ENCODE peak calls at places on chromosomes 1 and 21, in nine cellular contexts. L, I, O, J, F, R, Q, E and V are unnamed samples.

GRCh38 chr1:160956966-160957365 is 2.4 kb upstream of the ITLN2 start:
- DNase-seq in I (no peak), R (no peak), F (no peak), Q (no peak), L (no peak), E (no peak), J (no peak), O (no peak), V (no peak)

GRCh38 chr1:184222561-184223157 is 164.2 kb upstream of the C1orf21 start:
- DNase-seq in J (peak), R (peak), F (peak), I (peak), E (no peak), Q (no peak), L (peak), O (no peak), V (no peak)

GRCh38 chr1:184754479-184755225 is at the start of gene EDEM3:
- DNase-seq in L (peak), I (peak), J (peak), F (peak), O (peak), R (peak), E (peak), Q (peak), V (peak)

GRCh38 chr21:44732956-44733355 is 21.6 kb upstream of the TSPEAR start:
- DNase-seq in R (no peak), F (no peak), L (no peak), I (no peak), J (no peak), O (no peak), E (no peak), Q (no peak), V (no peak)

GRCh38 chr1:217924924-217925323 is 293.8 kb downstream of the SPATA17 start:
- DNase-seq in Q (no peak), F (no peak), J (no peak), O (no peak), I (no peak), R (no peak), E (no peak), L (no peak), V (no peak)

GRCh38 chr1:244330318-244330625 is 121.4 kb downstream of the ADSS2 start:
- DNase-seq in I (no peak), J (no peak), R (no peak), F (no peak), E (no peak), Q (no peak), O (no peak), L (no peak), V (no peak)

GRCh38 chr21:42672699-42673458 is 19.5 kb downstream of the PDE9A start:
- DNase-seq in R (peak), I (no peak), L (peak), F (no peak), Q (no peak), J (no peak), E (no peak), O (no peak), V (no peak)

GRCh38 chr21:34890258-34890723 is 158.8 kb downstream of the RUNX1 start:
- DNase-seq in O (no peak), R (no peak), L (no peak), F (no peak), E (no peak), I (no peak), J (no peak), Q (no peak), V (no peak)

GRCh38 chr1:32894681-32895080 is 6.5 kb downstream of the TMEM54 start:
- DNase-seq in O (no peak), E (no peak), I (no peak), J (no peak), L (no peak), F (no peak), R (no peak), Q (no peak), V (no peak)

GRCh38 chr1:234603221-234604204 is 6.5 kb downstream of the IRF2BP2 start:
- DNase-seq in I (no peak), Q (no peak), O (no peak), J (no peak), E (no peak), F (no peak), L (no peak), R (peak), V (no peak)

GRCh38 chr1:167273027-167273800 is 52.5 kb downstream of the POU2F1 start:
- DNase-seq in J (no peak), Q (no peak), F (no peak), R (peak), E (no peak), I (no peak), O (no peak), L (no peak), V (no peak)

GRCh38 chr1:151909167-151910149 is at the start of gene THEM4:
- DNase-seq in O (peak), I (peak), R (peak), J (peak), F (peak), E (peak), Q (peak), L (peak), V (peak)
- H3K4me3 ChIP-seq in O (peak), I (peak), R (peak), J (peak), F (peak), E (peak), Q (peak), L (peak), V (peak)

GRCh38 chr1:155003227-155003765 is 694 bp downstream of the ZBTB7B start:
- DNase-seq in J (peak), R (no peak), O (no peak), L (no peak), F (no peak), E (peak), I (no peak), Q (no peak), V (no peak)
- TF ChIP-seq POLR2A in J (peak), R (no peak), O (no peak), L (no peak), F (peak), E (no peak), I (no peak), Q (no peak), V (no peak)

DNA sequence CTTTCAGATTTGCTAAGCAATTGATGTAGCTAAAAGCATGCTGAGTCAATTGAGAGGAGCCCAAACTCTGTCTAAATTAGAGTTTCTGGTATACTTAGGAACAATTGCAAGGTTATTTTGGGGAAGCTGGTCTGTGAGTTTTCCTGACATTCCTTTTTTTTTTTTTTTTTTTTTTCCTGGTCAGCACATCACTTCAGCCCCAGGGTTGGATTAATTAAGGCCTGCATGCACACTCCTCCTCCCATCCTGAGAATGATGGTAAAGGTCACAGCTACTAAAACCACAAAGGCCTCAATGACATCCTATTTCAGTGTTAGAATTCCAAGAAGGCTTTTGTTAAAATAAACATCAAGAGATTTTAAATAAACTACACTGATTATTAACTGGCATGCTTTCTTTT is 608.7 kb downstream of the PLPP3 start:
- DNase-seq in I (no peak), L (no peak), Q (no peak), E (no peak), R (peak), F (no peak), O (no peak), J (no peak), V (no peak)
- H3K27ac ChIP-seq in I (no peak), L (no peak), Q (no peak), E (no peak), R (no peak), F (no peak), O (no peak), J (no peak), V (no peak)

GRCh38 chr1:223358826-223359225 is 5.2 kb downstream of the SUSD4 start:
- DNase-seq in Q (no peak), E (no peak), J (no peak), O (no peak), I (no peak), L (no peak), F (no peak), R (no peak), V (no peak)

GRCh38 chr1:223364685-223365382 is 858 bp upstream of the SUSD4 start:
- DNase-seq in E (peak), F (peak), Q (no peak), R (no peak), O (no peak), J (peak), L (no peak), I (no peak), V (no peak)

GRCh38 chr1:223363057-223363855 is 720 bp downstream of the SUSD4 start:
- DNase-seq in I (peak), Q (no peak), E (peak), L (no peak), F (peak), J (peak), O (no peak), R (peak), V (no peak)

GRCh38 chr1:223363856-223364684 is at the start of gene SUSD4:
- DNase-seq in E (peak), Q (peak), L (peak), O (no peak), R (no peak), J (peak), F (peak), I (peak), V (no peak)
- H3K4me3 ChIP-seq in E (peak), Q (peak), L (peak), O (peak), R (peak), J (peak), F (peak), I (peak), V (peak)

DNA sequence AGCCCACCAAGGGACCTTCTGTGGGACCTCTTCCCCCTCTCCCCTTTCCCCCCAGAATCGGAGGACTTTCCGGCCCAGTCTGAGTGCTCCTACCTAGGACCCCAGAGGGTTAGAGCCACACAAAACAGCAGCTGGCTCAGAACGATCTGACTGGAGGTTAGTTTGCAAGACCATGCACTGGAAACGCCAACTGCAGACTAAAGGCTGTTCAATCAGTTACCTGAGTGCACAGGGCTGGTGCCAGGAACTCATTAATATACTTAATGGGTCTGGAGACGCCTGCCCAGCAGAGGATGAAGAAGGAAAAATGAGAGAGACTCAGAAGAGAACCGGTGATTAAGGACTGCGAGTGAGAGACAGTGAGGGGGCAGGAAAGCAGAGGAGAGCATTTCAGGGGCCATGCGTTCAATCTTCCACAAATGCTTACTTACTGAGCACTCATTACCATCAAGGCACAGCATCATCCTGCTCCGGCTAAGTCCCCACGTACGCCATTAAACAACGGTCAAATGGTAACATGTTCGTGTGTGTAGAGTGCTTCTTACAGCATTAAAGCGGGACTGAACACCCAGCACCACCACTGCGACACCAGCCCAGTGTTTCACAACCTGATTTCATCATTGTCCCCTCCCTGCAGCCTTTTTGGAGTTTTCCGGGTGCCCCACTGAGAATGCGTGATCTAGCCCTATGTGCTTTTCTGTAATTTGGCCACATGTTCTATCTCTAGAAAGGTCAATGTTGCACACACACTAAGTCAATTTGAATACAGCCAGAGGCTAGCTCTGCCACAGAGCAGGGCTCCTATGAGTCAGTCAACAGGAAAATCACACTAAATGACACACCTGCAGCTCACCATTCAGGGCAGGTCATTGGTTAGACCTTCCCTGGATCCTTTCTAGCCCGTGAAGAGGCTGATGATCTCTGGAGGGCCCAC is 7.6 kb downstream of the ENO1 start:
- DNase-seq in E (no peak), F (no peak), O (no peak), I (no peak), R (no peak), J (no peak), L (peak), Q (no peak), V (no peak)
- TF ChIP-seq POLR2A in E (no peak), F (peak), O (no peak), I (no peak), R (no peak), J (no peak), L (no peak), Q (no peak), V (no peak)